ENCODE peak calls at places on chromosomes 7 and 10, in four cellular contexts. A, V, F and M are unnamed samples.
A peak's percentile ranks its signal among the peaks of the same experiment; 100 is the strongest.

GRCh38 chr7:83005410-83005809 is 157.3 kb downstream of the PCLO start:
- DNase-seq in V (no peak), F (no peak), A (peak; percentile 10), M (no peak)

GRCh38 chr10:26214004-26214403 is 2.6 kb upstream of the GAD2 start:
- DNase-seq in A (no peak), V (no peak), F (no peak), M (no peak)

GRCh38 chr10:48251152-48251524 is 23.4 kb downstream of the FRMPD2 start:
- DNase-seq in V (no peak), A (peak; percentile 39), F (no peak), M (peak; percentile 40)

GRCh38 chr7:26156454-26157365 is 4.7 kb downstream of the NFE2L3 start:
- DNase-seq in F (peak; percentile 48), V (peak; percentile 85), A (peak; percentile 94), M (no peak)

GRCh38 chr10:123380491-123381085 is 226.4 kb downstream of the BUB3 start:
- DNase-seq in V (no peak), A (peak; percentile 29), F (no peak), M (no peak)

GRCh38 chr7:129522088-129522970 is 20.0 kb downstream of the SMKR1 start:
- DNase-seq in A (peak; percentile 6), F (no peak), V (no peak), M (no peak)

GRCh38 chr10:35895331-35895730 is 253.2 kb upstream of the FZD8 start:
- DNase-seq in F (no peak), V (no peak), A (peak; percentile 23), M (no peak)

GRCh38 chr7:24572421-24573007 is 738 bp upstream of the PALS2 start:
- DNase-seq in V (no peak), F (no peak), A (peak; percentile 55), M (peak; percentile 58)

GRCh38 chr7:119783799-119784198 is 489.2 kb upstream of the KCND2 start:
- DNase-seq in A (peak; percentile 68), F (no peak), V (no peak), M (peak; percentile 12)

GRCh38 chr7:121062684-121063279 is 74.3 kb downstream of the CPED1 start:
- DNase-seq in F (no peak), A (no peak), V (no peak), M (no peak)

GRCh38 chr10:62205750-62206399 is 62.8 kb downstream of the RTKN2 start:
- DNase-seq in V (no peak), A (no peak), F (no peak), M (no peak)

GRCh38 chr10:20954519-20954918 is 57.4 kb upstream of the NEBL start:
- DNase-seq in V (no peak), A (no peak), F (no peak), M (no peak)

GRCh38 chr7:121039994-121040393 is 51.5 kb downstream of the CPED1 start:
- DNase-seq in A (no peak), V (no peak), F (no peak), M (no peak)

GRCh38 chr7:7424151-7424873 is 111.4 kb downstream of the COL28A1 start:
- DNase-seq in V (peak; percentile 43), F (no peak), A (peak; percentile 75), M (peak; percentile 63)

GRCh38 chr7:92228100-92228499 is 17.6 kb downstream of the KRIT1 start:
- DNase-seq in F (no peak), A (no peak), V (no peak), M (no peak)

GRCh38 chr10:13526952-13527863 is 1.6 kb downstream of the BEND7 start:
- DNase-seq in F (no peak), V (no peak), A (peak; percentile 49), M (no peak)

GRCh38 chr7:36796850-36797618 is 72.7 kb upstream of the AOAH start:
- DNase-seq in A (no peak), F (no peak), V (no peak), M (no peak)

GRCh38 chr10:43390791-43391190 is 18.2 kb downstream of the HNRNPF start:
- DNase-seq in V (no peak), F (peak; percentile 7), A (peak; percentile 61), M (no peak)

GRCh38 chr10:101283762-101284161 is 54.5 kb upstream of the LBX1 start:
- DNase-seq in V (no peak), A (no peak), F (no peak), M (no peak)

GRCh38 chr7:74143383-74143782 is 30.8 kb upstream of the EIF4H start:
- DNase-seq in V (no peak), F (no peak), A (no peak), M (no peak)

GRCh38 chr7:131188367-131189339 is 139.0 kb upstream of the MKLN1 start:
- DNase-seq in F (peak; percentile 21), A (peak; percentile 88), V (peak; percentile 91), M (peak; percentile 11)

GRCh38 chr7:98418636-98419315 is 17.9 kb upstream of the BAIAP2L1 start:
- DNase-seq in V (peak; percentile 92), A (peak; percentile 95), F (no peak), M (peak; percentile 79)

GRCh38 chr10:119205926-119206602 is 1.3 kb upstream of the GRK5 start:
- DNase-seq in F (no peak), V (no peak), A (peak; percentile 63), M (peak; percentile 66)

GRCh38 chr7:80145780-80146422 is 11.3 kb downstream of the GNAI1 start:
- DNase-seq in V (peak; percentile 41), A (peak; percentile 91), F (no peak), M (no peak)